ENCODE peak calls at places on chromosomes 3 and 15, in nine cellular contexts. One of them, this sample, is unnamed.

GRCh38 chr15:35958936-35959335 is 413.0 kb upstream of the DPH6 start:
- DNase-seq in Calu3: no peak
- DNase-seq in NCI-H82: no peak
- DNase-seq in effector CD4-positive, alpha-beta T cell: no peak
- DNase-seq in AG09319: no peak
- DNase-seq in NCI-H1092: no peak
- DNase-seq in cerebellum: no peak
- DNase-seq in HS-27A: no peak
- DNase-seq in CD8-positive, alpha-beta memory T cell: no peak
- DNase-seq in this sample: no peak

GRCh38 chr15:39581501-39582285 is 814 bp downstream of the THBS1 start:
- DNase-seq in CD8-positive, alpha-beta memory T cell: no peak
- DNase-seq in HS-27A: no peak
- DNase-seq in AG09319: peak
- DNase-seq in NCI-H1092: no peak
- DNase-seq in Calu3: peak
- DNase-seq in effector CD4-positive, alpha-beta T cell: no peak
- DNase-seq in cerebellum: no peak
- DNase-seq in NCI-H82: peak
- DNase-seq in this sample: peak

GRCh38 chr3:170621256-170621655 is 35.4 kb upstream of the SLC7A14 start:
- DNase-seq in effector CD4-positive, alpha-beta T cell: no peak
- DNase-seq in NCI-H1092: no peak
- DNase-seq in cerebellum: no peak
- DNase-seq in HS-27A: no peak
- DNase-seq in NCI-H82: no peak
- DNase-seq in Calu3: no peak
- DNase-seq in CD8-positive, alpha-beta memory T cell: no peak
- DNase-seq in AG09319: no peak
- DNase-seq in this sample: no peak

GRCh38 chr3:58214484-58215316 is 3.9 kb upstream of the DNASE1L3 start:
- DNase-seq in NCI-H82: peak
- DNase-seq in AG09319: no peak
- DNase-seq in NCI-H1092: no peak
- DNase-seq in effector CD4-positive, alpha-beta T cell: no peak
- DNase-seq in HS-27A: no peak
- DNase-seq in cerebellum: no peak
- DNase-seq in Calu3: no peak
- DNase-seq in CD8-positive, alpha-beta memory T cell: no peak
- DNase-seq in this sample: peak

GRCh38 chr3:134544306-134544705 is 58.4 kb downstream of the CEP63 start:
- DNase-seq in cerebellum: no peak
- DNase-seq in Calu3: no peak
- DNase-seq in effector CD4-positive, alpha-beta T cell: no peak
- DNase-seq in NCI-H1092: no peak
- DNase-seq in CD8-positive, alpha-beta memory T cell: no peak
- DNase-seq in AG09319: no peak
- DNase-seq in NCI-H82: no peak
- DNase-seq in HS-27A: no peak
- DNase-seq in this sample: no peak

GRCh38 chr3:147654827-147655226 is 245.7 kb downstream of the ZIC1 start:
- DNase-seq in HS-27A: no peak
- DNase-seq in Calu3: no peak
- DNase-seq in cerebellum: peak
- DNase-seq in NCI-H1092: no peak
- DNase-seq in AG09319: no peak
- DNase-seq in CD8-positive, alpha-beta memory T cell: no peak
- DNase-seq in effector CD4-positive, alpha-beta T cell: no peak
- DNase-seq in NCI-H82: no peak
- DNase-seq in this sample: no peak

GRCh38 chr3:56998081-56998529 is 62.4 kb upstream of the SPATA12 start:
- DNase-seq in HS-27A: no peak
- DNase-seq in NCI-H1092: no peak
- DNase-seq in AG09319: no peak
- DNase-seq in effector CD4-positive, alpha-beta T cell: no peak
- DNase-seq in CD8-positive, alpha-beta memory T cell: no peak
- DNase-seq in NCI-H82: no peak
- DNase-seq in cerebellum: no peak
- DNase-seq in Calu3: no peak
- DNase-seq in this sample: no peak

GRCh38 chr3:5698851-5699250 is 511.3 kb downstream of the EDEM1 start:
- DNase-seq in AG09319: no peak
- DNase-seq in effector CD4-positive, alpha-beta T cell: no peak
- DNase-seq in NCI-H1092: no peak
- DNase-seq in CD8-positive, alpha-beta memory T cell: no peak
- DNase-seq in cerebellum: no peak
- DNase-seq in HS-27A: no peak
- DNase-seq in Calu3: no peak
- DNase-seq in NCI-H82: no peak
- DNase-seq in this sample: no peak

GRCh38 chr3:60102154-60102553 is 1052.3 kb upstream of the CFAP20DC start:
- DNase-seq in cerebellum: no peak
- DNase-seq in Calu3: no peak
- DNase-seq in CD8-positive, alpha-beta memory T cell: no peak
- DNase-seq in NCI-H1092: no peak
- DNase-seq in HS-27A: no peak
- DNase-seq in effector CD4-positive, alpha-beta T cell: no peak
- DNase-seq in AG09319: no peak
- DNase-seq in NCI-H82: no peak
- DNase-seq in this sample: no peak

GRCh38 chr15:69736161-69736560 is 283.5 kb downstream of the RPLP1 start:
- DNase-seq in AG09319: no peak
- DNase-seq in HS-27A: no peak
- DNase-seq in NCI-H1092: no peak
- DNase-seq in effector CD4-positive, alpha-beta T cell: no peak
- DNase-seq in Calu3: no peak
- DNase-seq in CD8-positive, alpha-beta memory T cell: no peak
- DNase-seq in NCI-H82: no peak
- DNase-seq in cerebellum: no peak
- DNase-seq in this sample: no peak

GRCh38 chr15:71651750-71652186 is 158.6 kb upstream of the NR2E3 start:
- DNase-seq in effector CD4-positive, alpha-beta T cell: no peak
- DNase-seq in AG09319: peak
- DNase-seq in cerebellum: no peak
- DNase-seq in CD8-positive, alpha-beta memory T cell: no peak
- DNase-seq in HS-27A: peak
- DNase-seq in Calu3: peak
- DNase-seq in NCI-H1092: no peak
- DNase-seq in NCI-H82: peak
- DNase-seq in this sample: peak

GRCh38 chr15:90232196-90232595 is 1.5 kb downstream of the CIB1 start:
- DNase-seq in effector CD4-positive, alpha-beta T cell: no peak
- DNase-seq in HS-27A: no peak
- DNase-seq in NCI-H1092: no peak
- DNase-seq in cerebellum: no peak
- DNase-seq in Calu3: no peak
- DNase-seq in CD8-positive, alpha-beta memory T cell: no peak
- DNase-seq in AG09319: no peak
- DNase-seq in NCI-H82: no peak
- DNase-seq in this sample: no peak

GRCh38 chr15:101407439-101407838 is 82.1 kb downstream of the PCSK6 start:
- DNase-seq in NCI-H82: no peak
- DNase-seq in AG09319: no peak
- DNase-seq in CD8-positive, alpha-beta memory T cell: no peak
- DNase-seq in HS-27A: no peak
- DNase-seq in effector CD4-positive, alpha-beta T cell: no peak
- DNase-seq in cerebellum: no peak
- DNase-seq in Calu3: no peak
- DNase-seq in NCI-H1092: no peak
- DNase-seq in this sample: no peak

GRCh38 chr3:107604057-107604802 is 81.5 kb downstream of the BBX start:
- DNase-seq in Calu3: no peak
- DNase-seq in AG09319: no peak
- DNase-seq in NCI-H1092: no peak
- DNase-seq in CD8-positive, alpha-beta memory T cell: no peak
- DNase-seq in cerebellum: no peak
- DNase-seq in HS-27A: no peak
- DNase-seq in NCI-H82: no peak
- DNase-seq in effector CD4-positive, alpha-beta T cell: no peak
- DNase-seq in this sample: no peak

GRCh38 chr3:16399473-16399872 is 114.0 kb downstream of the RFTN1 start:
- DNase-seq in Calu3: peak
- DNase-seq in AG09319: peak
- DNase-seq in CD8-positive, alpha-beta memory T cell: no peak
- DNase-seq in effector CD4-positive, alpha-beta T cell: no peak
- DNase-seq in HS-27A: no peak
- DNase-seq in NCI-H1092: no peak
- DNase-seq in cerebellum: peak
- DNase-seq in NCI-H82: peak
- DNase-seq in this sample: peak

GRCh38 chr3:126422571-126423091 is 27.9 kb downstream of the CFAP100 start:
- DNase-seq in NCI-H1092: no peak
- DNase-seq in HS-27A: no peak
- DNase-seq in effector CD4-positive, alpha-beta T cell: no peak
- DNase-seq in Calu3: no peak
- DNase-seq in CD8-positive, alpha-beta memory T cell: no peak
- DNase-seq in AG09319: no peak
- DNase-seq in NCI-H82: no peak
- DNase-seq in cerebellum: no peak
- DNase-seq in this sample: no peak

GRCh38 chr3:141279074-141279945 is 47.7 kb downstream of the PXYLP1 start:
- DNase-seq in effector CD4-positive, alpha-beta T cell: no peak
- DNase-seq in HS-27A: no peak
- DNase-seq in AG09319: no peak
- DNase-seq in NCI-H1092: peak
- DNase-seq in cerebellum: peak
- DNase-seq in Calu3: no peak
- DNase-seq in NCI-H82: peak
- DNase-seq in CD8-positive, alpha-beta memory T cell: peak
- DNase-seq in this sample: peak

GRCh38 chr3:88542916-88543315 is 393.2 kb downstream of the C3orf38 start:
- DNase-seq in HS-27A: no peak
- DNase-seq in Calu3: no peak
- DNase-seq in CD8-positive, alpha-beta memory T cell: no peak
- DNase-seq in NCI-H82: no peak
- DNase-seq in NCI-H1092: no peak
- DNase-seq in effector CD4-positive, alpha-beta T cell: no peak
- DNase-seq in cerebellum: no peak
- DNase-seq in AG09319: no peak
- DNase-seq in this sample: no peak

GRCh38 chr3:187264946-187265345 is 26.6 kb downstream of the MASP1 start:
- DNase-seq in effector CD4-positive, alpha-beta T cell: no peak
- DNase-seq in HS-27A: no peak
- DNase-seq in Calu3: no peak
- DNase-seq in NCI-H82: no peak
- DNase-seq in CD8-positive, alpha-beta memory T cell: no peak
- DNase-seq in NCI-H1092: no peak
- DNase-seq in AG09319: no peak
- DNase-seq in cerebellum: no peak
- DNase-seq in this sample: no peak

GRCh38 chr3:197956626-197956988 is 3.4 kb upstream of the LMLN start:
- DNase-seq in cerebellum: no peak
- DNase-seq in effector CD4-positive, alpha-beta T cell: no peak
- DNase-seq in NCI-H82: peak
- DNase-seq in HS-27A: no peak
- DNase-seq in Calu3: no peak
- DNase-seq in AG09319: no peak
- DNase-seq in NCI-H1092: no peak
- DNase-seq in CD8-positive, alpha-beta memory T cell: no peak
- DNase-seq in this sample: no peak

GRCh38 chr15:56805466-56806146 is 72.3 kb upstream of the ZNF280D start:
- DNase-seq in HS-27A: peak
- DNase-seq in Calu3: peak
- DNase-seq in AG09319: peak
- DNase-seq in CD8-positive, alpha-beta memory T cell: no peak
- DNase-seq in NCI-H1092: no peak
- DNase-seq in NCI-H82: peak
- DNase-seq in effector CD4-positive, alpha-beta T cell: no peak
- DNase-seq in cerebellum: no peak
- DNase-seq in this sample: peak

GRCh38 chr3:197306374-197307086 is 8.1 kb upstream of the DLG1 start:
- DNase-seq in cerebellum: no peak
- DNase-seq in NCI-H1092: no peak
- DNase-seq in NCI-H82: no peak
- DNase-seq in HS-27A: peak
- DNase-seq in CD8-positive, alpha-beta memory T cell: no peak
- DNase-seq in effector CD4-positive, alpha-beta T cell: no peak
- DNase-seq in AG09319: no peak
- DNase-seq in Calu3: no peak
- DNase-seq in this sample: peak

GRCh38 chr15:38059665-38060064 is 125.2 kb downstream of the TMCO5A start:
- DNase-seq in NCI-H82: no peak
- DNase-seq in AG09319: no peak
- DNase-seq in cerebellum: no peak
- DNase-seq in effector CD4-positive, alpha-beta T cell: no peak
- DNase-seq in HS-27A: no peak
- DNase-seq in Calu3: no peak
- DNase-seq in CD8-positive, alpha-beta memory T cell: no peak
- DNase-seq in NCI-H1092: no peak
- DNase-seq in this sample: no peak

GRCh38 chr15:81480645-81481053 is 106.6 kb upstream of the TMC3 start:
- DNase-seq in cerebellum: peak
- DNase-seq in NCI-H82: peak
- DNase-seq in CD8-positive, alpha-beta memory T cell: peak
- DNase-seq in HS-27A: peak
- DNase-seq in effector CD4-positive, alpha-beta T cell: peak
- DNase-seq in NCI-H1092: peak
- DNase-seq in AG09319: peak
- DNase-seq in Calu3: peak
- DNase-seq in this sample: peak